ENCODE peak calls at places on chromosomes 13 and 19, in six cellular contexts. G is thyroid gland, C is Peyer's patch, W is thoracic aorta, I is fibroblast of lung, R is ascending aorta. S is an unnamed sample. For H3K9me3, the result is how much of the 10 kb centered on the place peaks cover.

GRCh38 chr19:51651216-51651846 is 4.7 kb upstream of the SIGLEC14 start:
- DNase-seq in R (no peak), W (no peak), C (peak), G (no peak), I (no peak), S (no peak)

GRCh38 chr13:40275636-40276035 is 390.8 kb downstream of the FOXO1 start:
- DNase-seq in C (no peak), G (no peak), R (no peak), I (peak), W (no peak), S (no peak)

GRCh38 chr13:23534090-23534489 is 36.1 kb upstream of the TNFRSF19 start:
- DNase-seq in C (no peak), W (no peak), R (no peak), I (no peak), G (no peak), S (no peak)

GRCh38 chr13:110640591-110641029 is 25.3 kb downstream of the NAXD start:
- DNase-seq in I (peak), C (no peak), W (no peak), G (peak), R (no peak), S (no peak)

GRCh38 chr13:57063007-57063406 is 77.7 kb upstream of the PRR20A start:
- DNase-seq in G (no peak), C (no peak), R (no peak), W (no peak), I (no peak), S (no peak)

GRCh38 chr13:113596321-113597200 is 12.0 kb downstream of the TFDP1 start:
- DNase-seq in C (peak), R (no peak), G (no peak), I (no peak), W (no peak), S (no peak)

GRCh38 chr13:30331331-30331771 is 24.0 kb upstream of the KATNAL1 start:
- DNase-seq in W (no peak), I (no peak), G (no peak), C (no peak), R (no peak), S (no peak)

GRCh38 chr19:16066611-16067104 is 9.6 kb upstream of the TPM4 start:
- DNase-seq in I (peak), W (no peak), G (no peak), C (peak), R (no peak), S (no peak)

GRCh38 chr13:91946498-91947070 is 548.2 kb downstream of the GPC5 start:
- DNase-seq in I (peak), G (peak), R (no peak), W (no peak), C (no peak), S (no peak)

GRCh38 chr13:73849292-73849691 is 284.9 kb downstream of the KLF12 start:
- DNase-seq in R (no peak), C (no peak), G (no peak), I (peak), W (no peak), S (no peak)

GRCh38 chr19:18208098-18208951 is 4.5 kb upstream of the RAB3A start:
- DNase-seq in I (peak), W (no peak), G (peak), R (no peak), C (peak), S (no peak)

GRCh38 chr19:291561-292280 is 518 bp upstream of the PLPP2 start:
- DNase-seq in R (no peak), I (no peak), W (no peak), G (no peak), C (peak), S (no peak)

GRCh38 chr13:97113231-97114001 is 108.7 kb upstream of the MBNL2 start:
- DNase-seq in G (peak), I (no peak), C (no peak), R (no peak), W (no peak), S (no peak)
- H3K27ac ChIP-seq in G (no peak), I (no peak), C (no peak), R (peak), W (peak), S (no peak)

GRCh38 chr19:58054792-58055482 is 4.1 kb upstream of the ZNF135 start:
- DNase-seq in R (no peak), I (peak), G (peak), C (no peak), W (no peak), S (no peak)

GRCh38 chr19:58056261-58056660 is 2.8 kb upstream of the ZNF135 start:
- DNase-seq in C (no peak), G (no peak), R (no peak), I (no peak), W (no peak), S (no peak)

GRCh38 chr19:58053480-58054156 is 5.5 kb upstream of the ZNF135 start:
- DNase-seq in I (no peak), R (no peak), W (no peak), G (no peak), C (no peak), S (no peak)

GRCh38 chr19:58055483-58055874 is 3.6 kb upstream of the ZNF135 start:
- DNase-seq in G (no peak), I (no peak), W (no peak), R (no peak), C (no peak), S (no peak)

DNA sequence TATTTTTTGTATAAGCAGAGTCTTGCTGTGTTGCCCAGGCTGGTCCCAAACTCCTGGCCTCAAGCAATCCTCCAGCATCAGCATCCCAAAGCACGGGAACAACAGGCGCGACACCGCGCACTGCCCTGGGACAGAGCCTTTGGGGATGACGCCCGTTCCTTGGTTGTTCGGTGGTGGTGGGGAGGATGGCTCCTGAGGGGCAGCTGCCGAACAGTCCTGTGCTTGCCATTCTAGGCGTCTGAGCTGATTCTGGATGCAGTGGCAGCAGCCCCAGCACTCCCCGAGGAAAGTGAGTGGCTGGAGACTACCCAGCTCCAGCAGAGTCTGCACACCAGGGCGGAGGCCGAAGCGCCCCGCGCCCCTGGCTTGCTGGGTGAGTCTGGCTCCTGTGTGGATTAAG is 6.8 kb upstream of the ZNF135 start:
- DNase-seq in R (no peak), C (no peak), G (no peak), I (no peak), W (no peak), S (no peak)
- H3K9me3 ChIP-seq in R (under half), C (under half), G (under half), I (under half), W (under half), S (under half)

GRCh38 chr13:32426191-32426980 is 1.5 kb downstream of the N4BP2L1 start:
- DNase-seq in R (no peak), G (no peak), W (no peak), C (peak), I (peak), S (no peak)
- H3K27ac ChIP-seq in R (peak), G (peak), W (peak), C (peak), I (no peak), S (no peak)

GRCh38 chr19:23099966-23100365 is 16.9 kb upstream of the ZNF730 start:
- DNase-seq in I (no peak), G (no peak), C (no peak), W (no peak), R (no peak), S (no peak)

GRCh38 chr19:23098988-23099387 is 17.8 kb upstream of the ZNF730 start:
- DNase-seq in W (no peak), C (no peak), G (no peak), I (no peak), R (no peak), S (no peak)

GRCh38 chr19:23098286-23098685 is 18.5 kb upstream of the ZNF730 start:
- DNase-seq in G (no peak), C (no peak), I (no peak), R (no peak), W (no peak), S (no peak)

GRCh38 chr19:23095406-23095805 is 21.4 kb upstream of the ZNF730 start:
- DNase-seq in I (no peak), W (no peak), G (no peak), R (no peak), C (no peak), S (no peak)

DNA sequence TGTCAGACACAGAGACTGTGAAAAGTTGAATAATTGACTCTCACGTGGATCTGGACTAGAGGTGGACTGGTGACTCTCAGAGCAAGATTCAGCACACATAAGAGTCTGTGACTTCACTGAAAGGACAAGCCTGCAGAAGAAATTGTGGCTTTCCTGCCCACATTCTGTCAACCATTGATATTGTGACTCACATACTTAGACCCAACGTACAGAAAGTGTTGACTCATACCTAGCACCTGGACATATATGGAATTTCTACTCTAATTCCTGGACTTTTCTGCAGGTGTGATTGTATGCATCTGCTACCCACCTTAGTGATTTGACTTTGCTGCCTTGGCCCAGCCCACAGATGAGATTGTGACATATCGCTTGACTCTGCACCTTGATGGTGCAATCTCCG is 15.6 kb upstream of the ZNF730 start:
- DNase-seq in G (no peak), C (no peak), R (no peak), I (no peak), W (no peak), S (no peak)
- H3K9me3 ChIP-seq in G (under half), C (under half), R (under half), I (under half), W (under half), S (under half)

GRCh38 chr13:61795580-61795979 is 379.9 kb upstream of the PCDH20 start:
- DNase-seq in C (no peak), W (no peak), R (no peak), I (peak), G (no peak), S (no peak)
- H3K27ac ChIP-seq in C (no peak), W (no peak), R (no peak), I (no peak), G (no peak), S (peak)

GRCh38 chr19:19711934-19712828 is 20.7 kb downstream of the ZNF14 start:
- DNase-seq in R (no peak), G (no peak), W (no peak), I (no peak), C (no peak), S (no peak)
- H3K9me3 ChIP-seq in R (half or more), G (under half), W (half or more), I (under half), C (under half), S (under half)